ENCODE peak calls at places on chromosome 13, in five cellular contexts. One of them, this sample, is unnamed.

GRCh38 chr13:94009696-94010095 is 469.8 kb downstream of the DCT start:
- DNase-seq in H54: no peak
- DNase-seq in HL-60: no peak
- DNase-seq in kidney: no peak
- DNase-seq in memory B cell: no peak
- DNase-seq in this sample: no peak

GRCh38 chr13:46281779-46282178 is 70.1 kb downstream of the LRRC63 start:
- DNase-seq in H54: no peak
- DNase-seq in HL-60: no peak
- DNase-seq in kidney: no peak
- DNase-seq in memory B cell: no peak
- DNase-seq in this sample: no peak

GRCh38 chr13:39144391-39144790 is 106.1 kb downstream of the NHLRC3 start:
- DNase-seq in H54: no peak
- DNase-seq in HL-60: no peak
- DNase-seq in kidney: no peak
- DNase-seq in memory B cell: no peak
- DNase-seq in this sample: no peak

GRCh38 chr13:99693812-99694211 is 192.5 kb downstream of the TM9SF2 start:
- DNase-seq in H54: no peak
- DNase-seq in HL-60: no peak
- DNase-seq in kidney: no peak
- DNase-seq in memory B cell: no peak
- DNase-seq in this sample: no peak

GRCh38 chr13:93345642-93346220 is 119.1 kb downstream of the GPC6 start:
- DNase-seq in H54: no peak
- DNase-seq in HL-60: no peak
- DNase-seq in kidney: no peak
- DNase-seq in memory B cell: no peak
- DNase-seq in this sample: no peak

GRCh38 chr13:106210327-106210726 is 325.1 kb downstream of the EFNB2 start:
- DNase-seq in H54: no peak
- DNase-seq in HL-60: no peak
- DNase-seq in kidney: no peak
- DNase-seq in memory B cell: no peak
- DNase-seq in this sample: no peak

GRCh38 chr13:33303885-33304284 is 18.3 kb upstream of the STARD13 start:
- DNase-seq in H54: no peak
- DNase-seq in HL-60: no peak
- DNase-seq in kidney: no peak
- DNase-seq in memory B cell: no peak
- DNase-seq in this sample: no peak

GRCh38 chr13:28623782-28624706 is 34.9 kb upstream of the POMP start:
- DNase-seq in H54: no peak
- DNase-seq in HL-60: peak
- DNase-seq in kidney: no peak
- DNase-seq in memory B cell: no peak
- DNase-seq in this sample: no peak

GRCh38 chr13:40255551-40255950 is 410.9 kb downstream of the FOXO1 start:
- DNase-seq in H54: no peak
- DNase-seq in HL-60: no peak
- DNase-seq in kidney: no peak
- DNase-seq in memory B cell: no peak
- DNase-seq in this sample: no peak

GRCh38 chr13:93867481-93867880 is 612.0 kb downstream of the DCT start:
- DNase-seq in H54: no peak
- DNase-seq in HL-60: no peak
- DNase-seq in kidney: no peak
- DNase-seq in memory B cell: no peak
- DNase-seq in this sample: no peak

GRCh38 chr13:31001647-31002046 is 69.2 kb downstream of the TEX26 start:
- DNase-seq in H54: no peak
- DNase-seq in HL-60: no peak
- DNase-seq in kidney: no peak
- DNase-seq in memory B cell: no peak
- DNase-seq in this sample: no peak

GRCh38 chr13:113080361-113080831 is 25.2 kb upstream of the F7 start:
- DNase-seq in H54: no peak
- DNase-seq in HL-60: no peak
- DNase-seq in kidney: peak
- DNase-seq in memory B cell: no peak
- DNase-seq in this sample: peak

GRCh38 chr13:102642475-102642874 is 45.7 kb downstream of the TPP2 start:
- DNase-seq in H54: no peak
- DNase-seq in HL-60: no peak
- DNase-seq in kidney: peak
- DNase-seq in memory B cell: no peak
- DNase-seq in this sample: no peak

GRCh38 chr13:24512208-24513068 is at the start of gene PARP4:
- DNase-seq in H54: peak
- DNase-seq in HL-60: peak
- DNase-seq in kidney: peak
- DNase-seq in memory B cell: peak
- DNase-seq in this sample: peak

GRCh38 chr13:75907044-75907443 is 270.9 kb downstream of the LMO7 start:
- DNase-seq in H54: no peak
- DNase-seq in HL-60: no peak
- DNase-seq in kidney: no peak
- DNase-seq in memory B cell: no peak
- DNase-seq in this sample: no peak

GRCh38 chr13:67383358-67383757 is 153.2 kb upstream of the PCDH9 start:
- DNase-seq in H54: no peak
- DNase-seq in HL-60: no peak
- DNase-seq in kidney: no peak
- DNase-seq in memory B cell: no peak
- DNase-seq in this sample: no peak

GRCh38 chr13:33033361-33033812 is 17.2 kb downstream of the KL start:
- DNase-seq in H54: no peak
- DNase-seq in HL-60: peak
- DNase-seq in kidney: no peak
- DNase-seq in memory B cell: no peak
- DNase-seq in this sample: no peak

GRCh38 chr13:100214886-100215285 is 126.0 kb downstream of the PCCA start:
- DNase-seq in H54: peak
- DNase-seq in HL-60: no peak
- DNase-seq in kidney: no peak
- DNase-seq in memory B cell: no peak
- DNase-seq in this sample: no peak

GRCh38 chr13:35838356-35838755 is 292.8 kb downstream of the DCLK1 start:
- DNase-seq in H54: peak
- DNase-seq in HL-60: no peak
- DNase-seq in kidney: no peak
- DNase-seq in memory B cell: no peak
- DNase-seq in this sample: no peak

GRCh38 chr13:29537736-29538624 is 57.5 kb downstream of the SLC7A1 start:
- DNase-seq in H54: no peak
- DNase-seq in HL-60: no peak
- DNase-seq in kidney: no peak
- DNase-seq in memory B cell: no peak
- DNase-seq in this sample: no peak

This sample was measured in posterior vena cava.